ENCODE peak calls at places on chromosomes 5 and 9, in four cellular contexts. One of them, this sample, is unnamed.

GRCh38 chr5:118611332-118611945 is 376.9 kb downstream of the DTWD2 start:
- DNase-seq in left ventricle myocardium superior: no peak
- DNase-seq in NCI-H460: no peak
- DNase-seq in stimulated activated CD4-positive, alpha-beta T cell treated with anti-CD3 and anti-CD28 coated beads, Interleukin-12 subunit alpha, Interleukin-12 subunit beta, amount 100 ng/mL, for 24 hours: no peak
- DNase-seq in this sample: no peak

GRCh38 chr5:138354926-138355378 is 2.5 kb downstream of the KDM3B start:
- DNase-seq in left ventricle myocardium superior: no peak
- DNase-seq in stimulated activated CD4-positive, alpha-beta T cell treated with anti-CD3 and anti-CD28 coated beads, Interleukin-12 subunit alpha, Interleukin-12 subunit beta, amount 100 ng/mL, for 24 hours: peak
- DNase-seq in NCI-H460: peak
- DNase-seq in this sample: no peak

GRCh38 chr9:8338249-8338721 is 538.7 kb upstream of the DMAC1 start:
- DNase-seq in stimulated activated CD4-positive, alpha-beta T cell treated with anti-CD3 and anti-CD28 coated beads, Interleukin-12 subunit alpha, Interleukin-12 subunit beta, amount 100 ng/mL, for 24 hours: no peak
- DNase-seq in NCI-H460: no peak
- DNase-seq in left ventricle myocardium superior: no peak
- DNase-seq in this sample: no peak

GRCh38 chr9:114452219-114453169 is 52.8 kb downstream of the WHRN start:
- DNase-seq in stimulated activated CD4-positive, alpha-beta T cell treated with anti-CD3 and anti-CD28 coated beads, Interleukin-12 subunit alpha, Interleukin-12 subunit beta, amount 100 ng/mL, for 24 hours: no peak
- DNase-seq in left ventricle myocardium superior: no peak
- DNase-seq in NCI-H460: no peak
- DNase-seq in this sample: no peak

GRCh38 chr5:57783693-57784092 is 301.1 kb upstream of the ACTBL2 start:
- DNase-seq in stimulated activated CD4-positive, alpha-beta T cell treated with anti-CD3 and anti-CD28 coated beads, Interleukin-12 subunit alpha, Interleukin-12 subunit beta, amount 100 ng/mL, for 24 hours: no peak
- DNase-seq in left ventricle myocardium superior: no peak
- DNase-seq in NCI-H460: no peak
- DNase-seq in this sample: no peak

GRCh38 chr5:96150007-96150406 is 188.4 kb upstream of the ELL2 start:
- DNase-seq in stimulated activated CD4-positive, alpha-beta T cell treated with anti-CD3 and anti-CD28 coated beads, Interleukin-12 subunit alpha, Interleukin-12 subunit beta, amount 100 ng/mL, for 24 hours: no peak
- DNase-seq in left ventricle myocardium superior: no peak
- DNase-seq in NCI-H460: no peak
- DNase-seq in this sample: no peak

GRCh38 chr9:95099321-95100070 is 218.0 kb downstream of the FANCC start:
- DNase-seq in stimulated activated CD4-positive, alpha-beta T cell treated with anti-CD3 and anti-CD28 coated beads, Interleukin-12 subunit alpha, Interleukin-12 subunit beta, amount 100 ng/mL, for 24 hours: no peak
- DNase-seq in NCI-H460: no peak
- DNase-seq in left ventricle myocardium superior: no peak
- DNase-seq in this sample: no peak

GRCh38 chr9:120755827-120756434 is 37.3 kb downstream of the FBXW2 start:
- DNase-seq in left ventricle myocardium superior: no peak
- DNase-seq in NCI-H460: peak
- DNase-seq in stimulated activated CD4-positive, alpha-beta T cell treated with anti-CD3 and anti-CD28 coated beads, Interleukin-12 subunit alpha, Interleukin-12 subunit beta, amount 100 ng/mL, for 24 hours: peak
- DNase-seq in this sample: peak

GRCh38 chr5:90201923-90202322 is 207.6 kb downstream of the CETN3 start:
- DNase-seq in stimulated activated CD4-positive, alpha-beta T cell treated with anti-CD3 and anti-CD28 coated beads, Interleukin-12 subunit alpha, Interleukin-12 subunit beta, amount 100 ng/mL, for 24 hours: no peak
- DNase-seq in NCI-H460: no peak
- DNase-seq in left ventricle myocardium superior: no peak
- DNase-seq in this sample: no peak

GRCh38 chr9:136386018-136386417 is 12.5 kb upstream of the CARD9 start:
- DNase-seq in left ventricle myocardium superior: no peak
- DNase-seq in stimulated activated CD4-positive, alpha-beta T cell treated with anti-CD3 and anti-CD28 coated beads, Interleukin-12 subunit alpha, Interleukin-12 subunit beta, amount 100 ng/mL, for 24 hours: no peak
- DNase-seq in NCI-H460: no peak
- DNase-seq in this sample: no peak

GRCh38 chr9:90502134-90502533 is 140.5 kb downstream of the DIRAS2 start:
- DNase-seq in stimulated activated CD4-positive, alpha-beta T cell treated with anti-CD3 and anti-CD28 coated beads, Interleukin-12 subunit alpha, Interleukin-12 subunit beta, amount 100 ng/mL, for 24 hours: no peak
- DNase-seq in left ventricle myocardium superior: no peak
- DNase-seq in NCI-H460: no peak
- DNase-seq in this sample: no peak

GRCh38 chr5:119321569-119322311 is 34.1 kb upstream of the TNFAIP8 start:
- DNase-seq in stimulated activated CD4-positive, alpha-beta T cell treated with anti-CD3 and anti-CD28 coated beads, Interleukin-12 subunit alpha, Interleukin-12 subunit beta, amount 100 ng/mL, for 24 hours: no peak
- DNase-seq in NCI-H460: no peak
- DNase-seq in left ventricle myocardium superior: no peak
- DNase-seq in this sample: no peak

GRCh38 chr5:181129601-181130000 is 1.4 kb downstream of the OR2V1 start:
- DNase-seq in NCI-H460: no peak
- DNase-seq in left ventricle myocardium superior: no peak
- DNase-seq in stimulated activated CD4-positive, alpha-beta T cell treated with anti-CD3 and anti-CD28 coated beads, Interleukin-12 subunit alpha, Interleukin-12 subunit beta, amount 100 ng/mL, for 24 hours: no peak
- DNase-seq in this sample: no peak

GRCh38 chr5:62002436-62002835 is 303.6 kb upstream of the KIF2A start:
- DNase-seq in stimulated activated CD4-positive, alpha-beta T cell treated with anti-CD3 and anti-CD28 coated beads, Interleukin-12 subunit alpha, Interleukin-12 subunit beta, amount 100 ng/mL, for 24 hours: no peak
- DNase-seq in NCI-H460: no peak
- DNase-seq in left ventricle myocardium superior: no peak
- DNase-seq in this sample: no peak

GRCh38 chr5:79595086-79595485 is 17.2 kb upstream of the TENT2 start:
- DNase-seq in stimulated activated CD4-positive, alpha-beta T cell treated with anti-CD3 and anti-CD28 coated beads, Interleukin-12 subunit alpha, Interleukin-12 subunit beta, amount 100 ng/mL, for 24 hours: no peak
- DNase-seq in left ventricle myocardium superior: no peak
- DNase-seq in NCI-H460: no peak
- DNase-seq in this sample: no peak

GRCh38 chr5:79901631-79902030 is 89.4 kb downstream of the MTX3 start:
- DNase-seq in NCI-H460: no peak
- DNase-seq in left ventricle myocardium superior: no peak
- DNase-seq in stimulated activated CD4-positive, alpha-beta T cell treated with anti-CD3 and anti-CD28 coated beads, Interleukin-12 subunit alpha, Interleukin-12 subunit beta, amount 100 ng/mL, for 24 hours: no peak
- DNase-seq in this sample: no peak

GRCh38 chr9:109440797-109441287 is 57.3 kb downstream of the PTPN3 start:
- DNase-seq in stimulated activated CD4-positive, alpha-beta T cell treated with anti-CD3 and anti-CD28 coated beads, Interleukin-12 subunit alpha, Interleukin-12 subunit beta, amount 100 ng/mL, for 24 hours: peak
- DNase-seq in left ventricle myocardium superior: no peak
- DNase-seq in NCI-H460: peak
- DNase-seq in this sample: peak

GRCh38 chr9:72424131-72424530 is 59.1 kb upstream of the ZFAND5 start:
- DNase-seq in left ventricle myocardium superior: no peak
- DNase-seq in NCI-H460: no peak
- DNase-seq in stimulated activated CD4-positive, alpha-beta T cell treated with anti-CD3 and anti-CD28 coated beads, Interleukin-12 subunit alpha, Interleukin-12 subunit beta, amount 100 ng/mL, for 24 hours: no peak
- DNase-seq in this sample: no peak